ENCODE peak calls at places on chromosomes 13 and 19, in seven cellular contexts. C is brain microvascular endothelial cell; K is foreskin fibroblast; U is CD8-positive, alpha-beta T cell; P is IMR-90; H is osteoblast; R is sigmoid colon. W is an unnamed sample.

GRCh38 chr19:49570138-49570856 is 10.1 kb downstream of the NOSIP start:
- DNase-seq in P (peak; percentile 84), R (no peak), C (peak; percentile 75), U (no peak), H (peak; percentile 92), K (peak; percentile 57), W (peak; percentile 91)

GRCh38 chr13:83340170-83340569 is 542.1 kb downstream of the SLITRK1 start:
- DNase-seq in C (no peak), U (no peak), K (no peak), H (no peak), R (no peak), P (no peak), W (no peak)

GRCh38 chr13:114111577-114111976 is 20.8 kb downstream of the RASA3 start:
- DNase-seq in U (no peak), H (peak; percentile 80), C (no peak), R (peak; percentile 56), P (peak; percentile 97), K (peak; percentile 68), W (no peak)

GRCh38 chr19:3108775-3109174 is 14.6 kb downstream of the GNA11 start:
- DNase-seq in R (no peak), P (peak; percentile 50), K (peak; percentile 33), H (peak; percentile 99), C (peak; percentile 55), U (peak; percentile 66), W (peak; percentile 65)

GRCh38 chr13:75724742-75725504 is 88.8 kb downstream of the LMO7 start:
- DNase-seq in R (no peak), C (no peak), U (no peak), P (no peak), K (no peak), H (no peak), W (no peak)

GRCh38 chr13:92807343-92807742 is 419.3 kb upstream of the GPC6 start:
- DNase-seq in H (no peak), U (no peak), R (no peak), C (peak; percentile 20), P (peak; percentile 26), K (no peak), W (no peak)

GRCh38 chr19:38831142-38831605 is 420 bp downstream of the ECH1 start:
- DNase-seq in R (peak; percentile 87), U (no peak), P (peak; percentile 95), H (peak; percentile 97), C (peak; percentile 95), K (peak; percentile 94), W (peak; percentile 92)

GRCh38 chr13:101576977-101577376 is 124.5 kb downstream of the ITGBL1 start:
- DNase-seq in C (no peak), P (no peak), U (no peak), H (no peak), K (no peak), R (no peak), W (no peak)

GRCh38 chr13:95317037-95317989 is 16.1 kb upstream of the ABCC4 start:
- DNase-seq in K (no peak), C (no peak), P (no peak), U (no peak), R (no peak), H (no peak), W (peak; percentile 69)

GRCh38 chr19:49430172-49430677 is 5.0 kb downstream of the GFY start:
- DNase-seq in P (no peak), C (no peak), U (no peak), H (no peak), K (no peak), R (no peak), W (no peak)

GRCh38 chr19:5103812-5104410 is 135.0 kb downstream of the KDM4B start:
- DNase-seq in K (no peak), R (no peak), C (no peak), U (no peak), H (no peak), P (no peak), W (no peak)

GRCh38 chr13:28273919-28274318 is 135.6 kb downstream of the PAN3 start:
- DNase-seq in R (no peak), U (no peak), P (peak; percentile 3), H (no peak), K (no peak), C (no peak), W (peak; percentile 3)

GRCh38 chr19:18587962-18588610 is 512 bp upstream of the REX1BD start:
- DNase-seq in U (no peak), R (no peak), C (no peak), P (no peak), K (no peak), H (peak; percentile 75), W (no peak)

GRCh38 chr13:109205315-109205714 is 575.9 kb downstream of the MYO16 start:
- DNase-seq in C (no peak), P (no peak), U (no peak), K (no peak), R (no peak), H (peak; percentile 22), W (no peak)

GRCh38 chr19:50204811-50205675 is 1.6 kb downstream of the MYH14 start:
- DNase-seq in K (no peak), H (peak; percentile 80), C (no peak), U (no peak), R (no peak), P (no peak), W (no peak)

GRCh38 chr13:47484564-47484963 is 516.5 kb downstream of the SUCLA2 start:
- DNase-seq in H (no peak), U (no peak), P (peak; percentile 89), R (no peak), K (peak; percentile 79), C (peak; percentile 87), W (peak; percentile 56)

GRCh38 chr19:47357788-47358680 is 8.9 kb downstream of the DHX34 start:
- DNase-seq in K (no peak), P (no peak), H (peak; percentile 38), U (no peak), R (no peak), C (peak; percentile 7), W (no peak)

GRCh38 chr13:92362717-92363116 is 863.9 kb upstream of the GPC6 start:
- DNase-seq in K (no peak), U (no peak), R (no peak), C (no peak), H (no peak), P (peak; percentile 7), W (no peak)

GRCh38 chr13:31538067-31539042 is 201.0 kb upstream of the RXFP2 start:
- DNase-seq in K (peak; percentile 48), R (no peak), C (peak; percentile 82), H (no peak), U (no peak), P (peak; percentile 45), W (peak; percentile 71)

GRCh38 chr19:18428173-18428836 is 9.1 kb downstream of the SSBP4 start:
- DNase-seq in C (no peak), R (peak; percentile 63), H (peak; percentile 77), U (no peak), P (no peak), K (no peak), W (no peak)

GRCh38 chr13:37392389-37392788 is 206.2 kb downstream of the POSTN start:
- DNase-seq in R (no peak), C (no peak), K (no peak), U (no peak), H (no peak), P (no peak), W (no peak)

GRCh38 chr13:90680826-90681225 is 666.7 kb upstream of the MIR17HG start:
- DNase-seq in C (no peak), H (no peak), K (no peak), P (no peak), U (no peak), R (no peak), W (no peak)

GRCh38 chr13:112929778-112930055 is 39.3 kb upstream of the MCF2L start:
- DNase-seq in H (no peak), R (no peak), C (no peak), U (no peak), P (no peak), K (no peak), W (no peak)

GRCh38 chr13:112928020-112928931 is 40.7 kb upstream of the MCF2L start:
- DNase-seq in R (no peak), K (no peak), H (no peak), U (no peak), P (no peak), C (no peak), W (no peak)

GRCh38 chr13:112931028-112931934 is 37.7 kb upstream of the MCF2L start:
- DNase-seq in P (peak; percentile 76), U (no peak), C (peak; percentile 66), K (peak; percentile 52), R (peak; percentile 47), H (peak; percentile 97), W (peak; percentile 81)

GRCh38 chr13:112930192-112930591 is 38.8 kb upstream of the MCF2L start:
- DNase-seq in R (no peak), U (no peak), H (no peak), P (no peak), K (no peak), C (no peak), W (no peak)

GRCh38 chr13:112928958-112929777 is 39.8 kb upstream of the MCF2L start:
- DNase-seq in C (peak; percentile 10), K (peak; percentile 32), P (peak; percentile 28), U (no peak), H (no peak), R (no peak), W (peak; percentile 23)
- TF ChIP-seq CTCF in C (no peak), K (no peak), P (no peak), U (no peak), H (no peak), R (no peak), W (no peak)

GRCh38 chr13:24230428-24231072 is 70.0 kb downstream of the SPATA13 start:
- DNase-seq in R (no peak), C (no peak), P (no peak), U (no peak), K (no peak), H (no peak), W (no peak)

GRCh38 chr13:24232474-24232873 is 72.0 kb downstream of the SPATA13 start:
- DNase-seq in R (no peak), C (no peak), K (no peak), H (no peak), P (no peak), U (no peak), W (no peak)

GRCh38 chr13:24234200-24234915 is 73.8 kb downstream of the SPATA13 start:
- DNase-seq in P (no peak), K (no peak), R (no peak), U (no peak), H (no peak), C (no peak), W (no peak)

GRCh38 chr13:24232037-24232436 is 71.5 kb downstream of the SPATA13 start:
- DNase-seq in U (no peak), K (no peak), H (no peak), C (no peak), P (no peak), R (no peak), W (no peak)

GRCh38 chr13:24233351-24233901 is 72.9 kb downstream of the SPATA13 start:
- DNase-seq in H (no peak), R (no peak), U (no peak), P (peak; percentile 64), K (no peak), C (peak; percentile 59), W (peak; percentile 43)
- H3K4me3 ChIP-seq in H (peak overlapping the region; percentile 60), R (no peak overlapping the region), U (no peak overlapping the region), P (peak overlapping the region; percentile 47), K (peak overlapping the region; percentile 51), C (peak overlapping the region; percentile 23), W (no peak overlapping the region)

GRCh38 chr19:58555920-58556632 is 1.2 kb upstream of the CHMP2A start:
- DNase-seq in P (no peak), C (no peak), K (no peak), U (no peak), H (peak; percentile 65), R (peak; percentile 68), W (no peak)
- TF ChIP-seq CTCF in P (no peak), C (no peak), K (no peak), U (no peak), H (no peak), R (no peak), W (no peak)

GRCh38 chr13:36344173-36344572 is 2.0 kb downstream of the SPART start:
- DNase-seq in H (no peak), U (no peak), R (no peak), P (peak; percentile 70), K (peak; percentile 67), C (no peak), W (peak; percentile 79)
- H3K4me3 ChIP-seq in H (peak overlapping the region; percentile 77), U (no peak overlapping the region), R (no peak overlapping the region), P (no peak overlapping the region), K (peak overlapping the region; percentile 92), C (peak overlapping the region; percentile 82), W (peak overlapping the region; percentile 81)